ENCODE peak calls at places on chromosomes 2 and 18, in six cellular contexts. P is left ventricle myocardium inferior; R is CD8-positive, alpha-beta T cell; K is left lung; A is WERI-Rb-1; E is neural progenitor cell. L is an unnamed sample.

GRCh38 chr2:239075918-239076727 is 228.2 kb downstream of the TWIST2 start:
- DNase-seq in P (peak; percentile 28), A (no peak), K (peak; percentile 77), E (no peak), R (no peak), L (no peak)

GRCh38 chr2:191114403-191114886 is 36.3 kb downstream of the STAT4 start:
- DNase-seq in R (peak; percentile 29), E (no peak), A (no peak), K (no peak), P (no peak), L (no peak)

GRCh38 chr18:54798186-54798585 is 30.1 kb upstream of the RAB27B start:
- DNase-seq in A (no peak), K (no peak), E (no peak), P (no peak), R (no peak), L (no peak)

GRCh38 chr2:102141011-102141914 is 1.3 kb upstream of the IL1R1 start:
- DNase-seq in A (no peak), E (no peak), P (no peak), K (no peak), R (no peak), L (peak; percentile 91)

GRCh38 chr2:171210864-171211431 is 50.3 kb upstream of the TLK1 start:
- DNase-seq in E (no peak), A (no peak), P (no peak), R (peak; percentile 20), K (no peak), L (no peak)

GRCh38 chr2:29166237-29166630 is 51.0 kb downstream of the CLIP4 start:
- DNase-seq in A (no peak), K (no peak), P (no peak), E (no peak), R (no peak), L (no peak)

GRCh38 chr2:144516417-144516980 is 3.4 kb downstream of the ZEB2 start:
- DNase-seq in A (no peak), P (peak; percentile 37), K (peak; percentile 85), R (no peak), E (peak; percentile 50), L (no peak)

GRCh38 chr2:173545364-173545734 is 190.7 kb downstream of the CDCA7 start:
- DNase-seq in E (no peak), A (no peak), K (no peak), R (no peak), P (no peak), L (no peak)

GRCh38 chr18:50707841-50708240 is 112.0 kb downstream of the MRO start:
- DNase-seq in E (no peak), R (no peak), K (no peak), P (no peak), A (no peak), L (no peak)

GRCh38 chr2:154974041-154974440 is 275.5 kb downstream of the KCNJ3 start:
- DNase-seq in A (no peak), E (no peak), K (no peak), R (no peak), P (no peak), L (no peak)

GRCh38 chr2:60551241-60552095 is 2.0 kb downstream of the BCL11A start:
- DNase-seq in A (peak; percentile 50), P (no peak), R (peak; percentile 12), K (peak; percentile 88), E (peak; percentile 57), L (no peak)

GRCh38 chr2:172109670-172110421 is 7.1 kb upstream of the DLX2 start:
- DNase-seq in R (no peak), E (peak; percentile 51), A (no peak), P (no peak), K (no peak), L (no peak)

GRCh38 chr2:160377204-160377995 is 116.2 kb downstream of the RBMS1 start:
- DNase-seq in K (no peak), P (no peak), E (no peak), A (no peak), R (no peak), L (no peak)

GRCh38 chr2:56123538-56123937 is 60.3 kb upstream of the CCDC85A start:
- DNase-seq in P (no peak), R (no peak), E (no peak), A (no peak), K (no peak), L (no peak)

GRCh38 chr18:36441872-36442271 is 144.4 kb downstream of the FHOD3 start:
- DNase-seq in A (no peak), P (no peak), R (no peak), K (no peak), E (no peak), L (peak; percentile 64)

GRCh38 chr2:203170502-203170901 is 68.3 kb upstream of the CYP20A1 start:
- DNase-seq in P (no peak), K (no peak), E (no peak), R (no peak), A (no peak), L (no peak)

GRCh38 chr18:64097497-64097896 is 51.4 kb downstream of the LINC00305 start:
- DNase-seq in R (no peak), E (no peak), K (no peak), A (no peak), P (no peak), L (no peak)

GRCh38 chr2:218245214-218245613 is 15.6 kb upstream of the GPBAR1 start:
- DNase-seq in A (no peak), E (no peak), R (no peak), K (no peak), P (no peak), L (no peak)

GRCh38 chr2:164061129-164061746 is 325.4 kb upstream of the FIGN start:
- DNase-seq in E (peak; percentile 76), P (no peak), A (peak; percentile 49), K (no peak), R (no peak), L (no peak)

GRCh38 chr2:239177908-239178307 is 222.9 kb downstream of the HDAC4 start:
- DNase-seq in P (peak; percentile 8), R (no peak), A (no peak), E (no peak), K (no peak), L (no peak)

GRCh38 chr2:233839447-233839820 is 14.9 kb downstream of the HJURP start:
- DNase-seq in A (no peak), P (no peak), K (no peak), E (no peak), R (no peak), L (no peak)

GRCh38 chr2:75053484-75054112 is 95.2 kb downstream of the POLE4 start:
- DNase-seq in K (no peak), A (peak; percentile 70), R (no peak), P (no peak), E (peak; percentile 77), L (no peak)

GRCh38 chr2:231161252-231162035 is 36.6 kb upstream of the HTR2B start:
- DNase-seq in E (no peak), K (no peak), P (no peak), A (no peak), R (no peak), L (no peak)

GRCh38 chr2:6184532-6185302 is 492.5 kb downstream of the SOX11 start:
- DNase-seq in E (peak; percentile 49), R (no peak), A (no peak), K (no peak), P (no peak), L (no peak)

GRCh38 chr2:159249955-159250723 is 36.4 kb downstream of the WDSUB1 start:
- DNase-seq in K (no peak), E (no peak), P (no peak), R (no peak), A (no peak), L (peak; percentile 37)

GRCh38 chr2:85662899-85663683 is 4.9 kb downstream of the SFTPB start:
- DNase-seq in R (no peak), K (no peak), P (no peak), A (no peak), E (no peak), L (no peak)

GRCh38 chr2:102581911-102582310 is 37.4 kb upstream of the SLC9A2 start:
- DNase-seq in A (no peak), E (no peak), P (no peak), R (no peak), K (no peak), L (no peak)

GRCh38 chr2:240244543-240244942 is 104.1 kb upstream of the OTOS start:
- DNase-seq in P (no peak), K (no peak), R (peak; percentile 2), A (peak; percentile 44), E (no peak), L (no peak)

GRCh38 chr2:212646698-212647097 is 108.1 kb upstream of the ERBB4 start:
- DNase-seq in R (no peak), A (no peak), E (no peak), K (no peak), P (no peak), L (peak; percentile 3)

GRCh38 chr2:100256416-100256815 is 65.9 kb downstream of the LONRF2 start:
- DNase-seq in A (no peak), P (no peak), K (no peak), R (no peak), E (no peak), L (no peak)

GRCh38 chr2:106094101-106094860 is 99.8 kb downstream of the UXS1 start:
- DNase-seq in P (no peak), R (peak; percentile 75), K (no peak), A (no peak), E (no peak), L (no peak)

GRCh38 chr2:69741281-69742169 is at the start of gene ANXA4:
- DNase-seq in R (peak; percentile 55), K (peak; percentile 96), A (peak; percentile 92), E (peak; percentile 60), P (peak; percentile 85), L (no peak)
- TF ChIP-seq CTCF in R (no peak), K (no peak), A (no peak), E (no peak), P (peak; percentile 37), L (peak; percentile 40)

GRCh38 chr2:157866202-157866601 is 9.9 kb downstream of the ACVR1 start:
- DNase-seq in A (no peak), R (no peak), P (no peak), K (no peak), E (peak; percentile 30), L (no peak)
- H3K4me3 ChIP-seq in A (no peak overlapping the region), R (no peak overlapping the region), P (no peak overlapping the region), K (no peak overlapping the region), E (peak overlapping the region; percentile 11), L (no peak overlapping the region)

DNA sequence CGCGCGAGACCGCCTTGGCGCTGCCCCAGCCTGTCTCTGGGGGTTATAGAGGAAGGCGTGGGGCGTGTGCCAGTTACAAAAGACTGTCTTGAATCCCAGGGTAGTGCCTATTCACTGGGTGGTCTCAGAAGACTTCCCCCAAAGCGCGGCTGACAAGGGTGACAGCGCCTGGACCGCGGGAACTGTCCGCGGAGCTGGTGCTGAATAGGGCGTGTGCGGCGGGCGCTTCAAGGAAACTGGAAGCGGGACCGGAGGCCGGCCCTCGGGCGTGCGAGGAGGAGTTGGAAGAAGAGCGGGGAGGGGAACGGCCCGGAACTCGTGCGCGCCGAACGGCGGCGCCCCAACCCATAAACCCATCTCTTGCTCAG is 2.3 kb downstream of the EGR4 start:
- DNase-seq in P (no peak), K (peak; percentile 87), R (peak; percentile 62), E (peak; percentile 94), A (no peak), L (no peak)
- H3K27me3 ChIP-seq in P (peaks cover 100% of the 10 kb centered on the region), K (peaks cover 62% of the 10 kb centered on the region), R (peaks cover 28% of the 10 kb centered on the region), E (peaks cover 100% of the 10 kb centered on the region), A (peaks cover 54% of the 10 kb centered on the region), L (peaks cover 54% of the 10 kb centered on the region)

DNA sequence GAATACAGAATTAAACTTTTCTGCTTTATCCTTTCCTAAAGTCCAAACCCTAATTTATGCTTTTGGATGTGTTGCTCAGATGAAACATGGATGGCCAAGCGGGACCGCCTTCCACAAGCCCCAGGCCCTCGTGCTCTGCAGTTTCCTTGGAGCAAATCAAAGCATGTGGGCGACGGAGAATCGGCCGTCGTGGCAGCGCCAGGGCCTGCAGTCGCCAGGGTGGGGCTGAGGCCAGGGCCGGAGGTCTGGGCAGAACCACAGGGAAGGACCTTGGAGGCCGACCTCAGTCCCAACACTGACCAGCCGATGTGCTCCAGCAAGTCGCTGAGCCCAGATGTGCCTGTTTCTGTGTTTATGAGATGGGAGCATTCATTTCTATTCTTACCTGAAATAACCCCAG is 108.1 kb downstream of the MBP start:
- DNase-seq in A (no peak), R (no peak), K (no peak), P (no peak), E (no peak), L (no peak)
- TF ChIP-seq CTCF in A (no peak), R (no peak), K (no peak), P (no peak), E (no peak), L (no peak)